ENCODE peak calls at places on chromosome 16, in four cellular contexts. N, K, A and H are unnamed samples.

GRCh38 chr16:29962344-29962994 is 590 bp downstream of the TMEM219 start:
- DNase-seq in A (no peak), K (no peak), N (peak), H (no peak)

GRCh38 chr16:78761427-78761826 is 662.0 kb downstream of the WWOX start:
- DNase-seq in A (no peak), N (no peak), K (no peak), H (no peak)

GRCh38 chr16:88070341-88070740 is 119.1 kb downstream of the BANP start:
- DNase-seq in N (no peak), K (no peak), A (no peak), H (no peak)

GRCh38 chr16:85845276-85845675 is 45.8 kb downstream of the COX4I1 start:
- DNase-seq in A (no peak), K (no peak), N (no peak), H (no peak)

GRCh38 chr16:81499576-81500380 is 55.2 kb downstream of the CMIP start:
- DNase-seq in K (no peak), A (no peak), N (peak), H (no peak)

GRCh38 chr16:89890886-89891657 is 17.7 kb downstream of the TCF25 start:
- DNase-seq in A (no peak), K (no peak), N (no peak), H (no peak)

GRCh38 chr16:68835970-68836369 is 7.4 kb upstream of the TANGO6 start:
- DNase-seq in K (no peak), N (no peak), A (no peak), H (no peak)

GRCh38 chr16:88493879-88494278 is 40.8 kb downstream of the ZFPM1 start:
- DNase-seq in N (no peak), A (no peak), K (no peak), H (no peak)

GRCh38 chr16:47826070-47826469 is 329.7 kb downstream of the ABCC12 start:
- DNase-seq in A (no peak), N (no peak), K (no peak), H (no peak)

GRCh38 chr16:17416461-17417221 is 54.1 kb downstream of the XYLT1 start:
- DNase-seq in K (peak), A (no peak), N (no peak), H (peak)

GRCh38 chr16:21057875-21058274 is 92.8 kb downstream of the DNAH3 start:
- DNase-seq in A (no peak), K (no peak), N (no peak), H (no peak)

GRCh38 chr16:72189865-72190371 is 18.0 kb upstream of the PMFBP1 start:
- DNase-seq in N (no peak), K (no peak), A (no peak), H (no peak)

GRCh38 chr16:47712276-47713224 is 251.4 kb downstream of the PHKB start:
- DNase-seq in N (no peak), K (no peak), A (no peak), H (no peak)

GRCh38 chr16:55044366-55044975 is 113.8 kb downstream of the IRX5 start:
- DNase-seq in K (no peak), A (no peak), N (no peak), H (no peak)

GRCh38 chr16:20104563-20105183 is 31.0 kb upstream of the GPR139 start:
- DNase-seq in K (no peak), N (no peak), A (no peak), H (no peak)

GRCh38 chr16:89320717-89321501 is 103.4 kb downstream of the ZNF778 start:
- DNase-seq in K (peak), N (no peak), A (no peak), H (no peak)

GRCh38 chr16:70563571-70563970 is 40.0 kb downstream of the SF3B3 start:
- DNase-seq in N (no peak), K (no peak), A (no peak), H (no peak)

GRCh38 chr16:83899978-83900377 is 1.1 kb downstream of the MLYCD start:
- DNase-seq in A (no peak), N (no peak), K (no peak), H (no peak)
- H3K27ac ChIP-seq in A (peak), N (peak), K (peak), H (peak)

DNA sequence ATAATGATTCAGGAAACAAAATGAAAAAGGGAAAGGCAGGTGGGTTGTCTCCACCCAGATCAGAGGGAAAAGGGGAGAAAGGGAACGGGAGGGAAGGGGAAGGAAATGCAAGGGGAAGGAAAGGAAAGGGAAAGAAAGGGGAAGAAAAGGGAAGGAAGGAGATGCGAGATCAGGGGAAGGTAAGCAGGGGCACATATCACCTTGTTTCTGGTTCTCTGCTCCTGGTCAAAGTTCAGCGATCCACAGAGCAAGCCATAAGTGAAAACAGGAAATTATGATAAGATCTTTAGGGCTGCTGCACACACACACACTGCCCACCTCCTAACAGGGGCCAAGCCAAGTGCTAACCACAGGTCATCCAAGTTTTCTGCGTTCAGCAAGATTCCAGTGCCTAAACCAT is 37.5 kb upstream of the GRIN2A start:
- DNase-seq in N (no peak), A (no peak), K (no peak), H (no peak)
- H3K27ac ChIP-seq in N (no peak), A (no peak), K (no peak), H (no peak)

GRCh38 chr16:67406111-67406593 is 10.1 kb downstream of the ZDHHC1 start:
- DNase-seq in K (no peak), A (no peak), N (no peak), H (no peak)
- H3K27ac ChIP-seq in K (peak), A (no peak), N (peak), H (no peak)

GRCh38 chr16:59826767-59827166 is 1092.7 kb upstream of the GOT2 start:
- DNase-seq in N (no peak), K (no peak), A (no peak), H (no peak)
- H3K27ac ChIP-seq in N (no peak), K (no peak), A (no peak), H (no peak)

GRCh38 chr16:1911467-1912214 is 6.6 kb downstream of the HS3ST6 start:
- DNase-seq in N (no peak), K (no peak), A (no peak), H (no peak)

GRCh38 chr16:1909661-1910231 is 8.5 kb downstream of the HS3ST6 start:
- DNase-seq in A (no peak), K (no peak), N (no peak), H (no peak)

GRCh38 chr16:1913327-1914083 is 4.7 kb downstream of the HS3ST6 start:
- DNase-seq in K (no peak), A (no peak), N (peak), H (no peak)

GRCh38 chr16:1914084-1914608 is 4.1 kb downstream of the HS3ST6 start:
- DNase-seq in N (no peak), K (no peak), A (no peak), H (no peak)

GRCh38 chr16:1912215-1912543 is 6.0 kb downstream of the HS3ST6 start:
- DNase-seq in K (no peak), A (no peak), N (no peak), H (no peak)
- H3K27ac ChIP-seq in K (no peak), A (no peak), N (no peak), H (no peak)

DNA sequence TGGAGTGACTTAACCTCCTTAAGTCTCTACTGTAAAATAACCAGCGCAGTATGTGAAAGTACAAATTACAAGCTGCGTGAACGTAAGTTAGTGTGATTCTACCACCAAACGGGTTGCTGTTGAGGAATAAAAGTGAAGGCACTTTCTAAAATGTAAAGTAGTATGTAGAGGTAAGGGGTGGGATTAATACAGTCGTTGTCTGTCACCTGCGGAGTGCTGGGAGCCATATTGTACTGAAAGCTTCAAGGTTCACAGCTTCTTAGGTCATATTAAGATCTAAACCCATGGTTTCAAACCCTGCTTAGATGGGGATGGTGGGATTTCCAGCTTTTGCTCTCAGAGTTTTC is 1.4 kb downstream of the RSPRY1 start:
- DNase-seq in N (no peak), A (no peak), K (no peak), H (no peak)
- H3K27ac ChIP-seq in N (peak), A (peak), K (peak), H (peak)